ENCODE peak calls at places on chromosomes 6 and 20, in ten cellular contexts. One of them, this sample, is unnamed.

GRCh38 chr6:157887892-157888291 is 64.8 kb downstream of the SNX9 start:
- DNase-seq in mucosa of gallbladder: no peak
- DNase-seq in T-helper 17 cell: no peak
- DNase-seq in NCI-H82: no peak
- DNase-seq in caudate nucleus: no peak
- DNase-seq in cardiac fibroblast: no peak
- DNase-seq in mucosa of descending colon: no peak
- DNase-seq in NCI-H2029 treated with DMSO at 0.1 percent for 48 hours: no peak
- DNase-seq in right atrium auricular region: no peak
- DNase-seq in iPS-NIHi11: no peak
- DNase-seq in this sample: no peak

GRCh38 chr6:43744931-43745727 is 24.9 kb upstream of the VEGFA start:
- DNase-seq in iPS-NIHi11: no peak
- DNase-seq in NCI-H82: no peak
- DNase-seq in mucosa of descending colon: no peak
- DNase-seq in right atrium auricular region: no peak
- DNase-seq in T-helper 17 cell: no peak
- DNase-seq in NCI-H2029 treated with DMSO at 0.1 percent for 48 hours: no peak
- DNase-seq in cardiac fibroblast: no peak
- DNase-seq in mucosa of gallbladder: no peak
- DNase-seq in caudate nucleus: no peak
- DNase-seq in this sample: no peak

GRCh38 chr6:1917628-1918371 is 308.1 kb downstream of the FOXC1 start:
- DNase-seq in mucosa of gallbladder: peak
- DNase-seq in mucosa of descending colon: no peak
- DNase-seq in cardiac fibroblast: peak
- DNase-seq in right atrium auricular region: no peak
- DNase-seq in caudate nucleus: no peak
- DNase-seq in NCI-H82: no peak
- DNase-seq in iPS-NIHi11: peak
- DNase-seq in NCI-H2029 treated with DMSO at 0.1 percent for 48 hours: no peak
- DNase-seq in T-helper 17 cell: no peak
- DNase-seq in this sample: no peak

GRCh38 chr20:8145246-8145639 is 13.2 kb downstream of the PLCB1 start:
- DNase-seq in right atrium auricular region: no peak
- DNase-seq in mucosa of descending colon: no peak
- DNase-seq in caudate nucleus: no peak
- DNase-seq in T-helper 17 cell: no peak
- DNase-seq in NCI-H82: peak
- DNase-seq in mucosa of gallbladder: no peak
- DNase-seq in iPS-NIHi11: no peak
- DNase-seq in NCI-H2029 treated with DMSO at 0.1 percent for 48 hours: no peak
- DNase-seq in cardiac fibroblast: no peak
- DNase-seq in this sample: no peak

GRCh38 chr20:56447227-56447626 is 21.2 kb upstream of the RTF2 start:
- DNase-seq in NCI-H2029 treated with DMSO at 0.1 percent for 48 hours: no peak
- DNase-seq in mucosa of descending colon: no peak
- DNase-seq in iPS-NIHi11: peak
- DNase-seq in NCI-H82: no peak
- DNase-seq in mucosa of gallbladder: no peak
- DNase-seq in right atrium auricular region: no peak
- DNase-seq in cardiac fibroblast: no peak
- DNase-seq in caudate nucleus: no peak
- DNase-seq in T-helper 17 cell: no peak
- DNase-seq in this sample: no peak

GRCh38 chr6:76615395-76615794 is 542.9 kb upstream of the IMPG1 start:
- DNase-seq in right atrium auricular region: no peak
- DNase-seq in T-helper 17 cell: no peak
- DNase-seq in NCI-H2029 treated with DMSO at 0.1 percent for 48 hours: no peak
- DNase-seq in mucosa of descending colon: no peak
- DNase-seq in cardiac fibroblast: no peak
- DNase-seq in NCI-H82: no peak
- DNase-seq in iPS-NIHi11: no peak
- DNase-seq in mucosa of gallbladder: no peak
- DNase-seq in caudate nucleus: no peak
- DNase-seq in this sample: no peak

GRCh38 chr6:43420012-43420411 is 7.3 kb upstream of the ABCC10 start:
- DNase-seq in T-helper 17 cell: no peak
- DNase-seq in right atrium auricular region: no peak
- DNase-seq in caudate nucleus: no peak
- DNase-seq in mucosa of descending colon: no peak
- DNase-seq in NCI-H82: no peak
- DNase-seq in cardiac fibroblast: no peak
- DNase-seq in mucosa of gallbladder: no peak
- DNase-seq in iPS-NIHi11: no peak
- DNase-seq in NCI-H2029 treated with DMSO at 0.1 percent for 48 hours: no peak
- DNase-seq in this sample: no peak

GRCh38 chr6:65638047-65638831 is 68.8 kb downstream of the EYS start:
- DNase-seq in mucosa of gallbladder: no peak
- DNase-seq in NCI-H2029 treated with DMSO at 0.1 percent for 48 hours: no peak
- DNase-seq in cardiac fibroblast: no peak
- DNase-seq in right atrium auricular region: no peak
- DNase-seq in T-helper 17 cell: no peak
- DNase-seq in caudate nucleus: no peak
- DNase-seq in mucosa of descending colon: peak
- DNase-seq in NCI-H82: peak
- DNase-seq in iPS-NIHi11: peak
- DNase-seq in this sample: no peak

GRCh38 chr20:35698298-35699126 is 640 bp downstream of the NFS1 start:
- DNase-seq in mucosa of descending colon: no peak
- DNase-seq in mucosa of gallbladder: no peak
- DNase-seq in cardiac fibroblast: no peak
- DNase-seq in NCI-H2029 treated with DMSO at 0.1 percent for 48 hours: no peak
- DNase-seq in T-helper 17 cell: no peak
- DNase-seq in caudate nucleus: no peak
- DNase-seq in iPS-NIHi11: peak
- DNase-seq in NCI-H82: peak
- DNase-seq in right atrium auricular region: peak
- DNase-seq in this sample: no peak

GRCh38 chr6:150336708-150337107 is 32.1 kb upstream of the IYD start:
- DNase-seq in NCI-H82: no peak
- DNase-seq in iPS-NIHi11: no peak
- DNase-seq in cardiac fibroblast: no peak
- DNase-seq in NCI-H2029 treated with DMSO at 0.1 percent for 48 hours: no peak
- DNase-seq in caudate nucleus: no peak
- DNase-seq in mucosa of descending colon: no peak
- DNase-seq in right atrium auricular region: no peak
- DNase-seq in T-helper 17 cell: no peak
- DNase-seq in mucosa of gallbladder: no peak
- DNase-seq in this sample: no peak

GRCh38 chr20:58829531-58829941 is 21.2 kb downstream of the GNAS-AS1 start:
- DNase-seq in T-helper 17 cell: no peak
- DNase-seq in iPS-NIHi11: no peak
- DNase-seq in right atrium auricular region: no peak
- DNase-seq in cardiac fibroblast: no peak
- DNase-seq in NCI-H2029 treated with DMSO at 0.1 percent for 48 hours: no peak
- DNase-seq in caudate nucleus: no peak
- DNase-seq in mucosa of gallbladder: peak
- DNase-seq in mucosa of descending colon: no peak
- DNase-seq in NCI-H82: peak
- DNase-seq in this sample: no peak

This sample was measured in stimulated activated naive B cell treated with anti-CD40 and anti-IgM and Interleukin-4, amounts not matched to agents 10 μg/mL and 1 μg/mL and 100 μg/mL, for 72 hours.